ENCODE peak calls at places on chromosomes 13 and 19, in six cellular contexts. One of them, this sample, is unnamed.

GRCh38 chr13:33918199-33918932 is 100.4 kb downstream of the RFC3 start:
- DNase-seq in body of pancreas: no peak
- DNase-seq in adrenal gland: peak; percentile 89
- DNase-seq in left lung: no peak
- DNase-seq in cardiac muscle cell: peak; percentile 64
- DNase-seq in heart left ventricle: no peak
- DNase-seq in this sample: peak; percentile 85

GRCh38 chr13:114032121-114032799 is 58.4 kb upstream of the C13orf46 start:
- DNase-seq in adrenal gland: peak; percentile 64
- DNase-seq in body of pancreas: peak; percentile 48
- DNase-seq in heart left ventricle: no peak
- DNase-seq in left lung: no peak
- DNase-seq in cardiac muscle cell: no peak
- DNase-seq in this sample: peak; percentile 79

GRCh38 chr13:87122551-87122950 is 548.6 kb upstream of the SLITRK5 start:
- DNase-seq in body of pancreas: no peak
- DNase-seq in heart left ventricle: no peak
- DNase-seq in adrenal gland: no peak
- DNase-seq in left lung: no peak
- DNase-seq in cardiac muscle cell: no peak
- DNase-seq in this sample: peak; percentile 15

GRCh38 chr13:107817652-107818287 is 397.6 kb downstream of the LIG4 start:
- DNase-seq in cardiac muscle cell: no peak
- DNase-seq in heart left ventricle: no peak
- DNase-seq in adrenal gland: no peak
- DNase-seq in left lung: no peak
- DNase-seq in body of pancreas: no peak
- DNase-seq in this sample: no peak

GRCh38 chr13:40341086-40341471 is 325.4 kb downstream of the FOXO1 start:
- DNase-seq in left lung: no peak
- DNase-seq in cardiac muscle cell: no peak
- DNase-seq in heart left ventricle: no peak
- DNase-seq in body of pancreas: no peak
- DNase-seq in adrenal gland: no peak
- DNase-seq in this sample: peak; percentile 42

GRCh38 chr19:45439569-45440258 is 16.0 kb upstream of the ERCC1 start:
- DNase-seq in heart left ventricle: peak; percentile 89
- DNase-seq in adrenal gland: peak; percentile 89
- DNase-seq in body of pancreas: peak; percentile 79
- DNase-seq in cardiac muscle cell: peak; percentile 93
- DNase-seq in left lung: peak; percentile 95
- DNase-seq in this sample: peak; percentile 76

GRCh38 chr19:39448271-39448670 is 2.9 kb downstream of the SUPT5H start:
- DNase-seq in heart left ventricle: no peak
- DNase-seq in adrenal gland: no peak
- DNase-seq in body of pancreas: no peak
- DNase-seq in cardiac muscle cell: no peak
- DNase-seq in left lung: no peak
- DNase-seq in this sample: no peak

GRCh38 chr13:112580912-112581311 is 7.0 kb downstream of the TUBGCP3 start:
- DNase-seq in cardiac muscle cell: no peak
- DNase-seq in body of pancreas: no peak
- DNase-seq in heart left ventricle: no peak
- DNase-seq in adrenal gland: no peak
- DNase-seq in left lung: no peak
- DNase-seq in this sample: no peak

GRCh38 chr13:24038846-24039330 is 121.6 kb upstream of the SPATA13 start:
- DNase-seq in adrenal gland: no peak
- DNase-seq in heart left ventricle: no peak
- DNase-seq in body of pancreas: peak; percentile 42
- DNase-seq in left lung: no peak
- DNase-seq in cardiac muscle cell: no peak
- DNase-seq in this sample: peak; percentile 11

GRCh38 chr19:43503501-43504425 is 783 bp downstream of the PHLDB3 start:
- DNase-seq in left lung: peak; percentile 97
- DNase-seq in body of pancreas: peak; percentile 99
- DNase-seq in heart left ventricle: peak; percentile 97
- DNase-seq in cardiac muscle cell: peak; percentile 98
- DNase-seq in adrenal gland: peak; percentile 98
- DNase-seq in this sample: peak; percentile 82

GRCh38 chr19:43872547-43873336 is 45.6 kb downstream of the ZNF283 start:
- DNase-seq in heart left ventricle: no peak
- DNase-seq in adrenal gland: no peak
- DNase-seq in cardiac muscle cell: no peak
- DNase-seq in left lung: no peak
- DNase-seq in body of pancreas: no peak
- DNase-seq in this sample: peak; percentile 2

GRCh38 chr13:97337985-97338384 is 96.0 kb upstream of the RAP2A start:
- DNase-seq in cardiac muscle cell: no peak
- DNase-seq in body of pancreas: no peak
- DNase-seq in adrenal gland: no peak
- DNase-seq in left lung: no peak
- DNase-seq in heart left ventricle: no peak
- DNase-seq in this sample: no peak

DNA sequence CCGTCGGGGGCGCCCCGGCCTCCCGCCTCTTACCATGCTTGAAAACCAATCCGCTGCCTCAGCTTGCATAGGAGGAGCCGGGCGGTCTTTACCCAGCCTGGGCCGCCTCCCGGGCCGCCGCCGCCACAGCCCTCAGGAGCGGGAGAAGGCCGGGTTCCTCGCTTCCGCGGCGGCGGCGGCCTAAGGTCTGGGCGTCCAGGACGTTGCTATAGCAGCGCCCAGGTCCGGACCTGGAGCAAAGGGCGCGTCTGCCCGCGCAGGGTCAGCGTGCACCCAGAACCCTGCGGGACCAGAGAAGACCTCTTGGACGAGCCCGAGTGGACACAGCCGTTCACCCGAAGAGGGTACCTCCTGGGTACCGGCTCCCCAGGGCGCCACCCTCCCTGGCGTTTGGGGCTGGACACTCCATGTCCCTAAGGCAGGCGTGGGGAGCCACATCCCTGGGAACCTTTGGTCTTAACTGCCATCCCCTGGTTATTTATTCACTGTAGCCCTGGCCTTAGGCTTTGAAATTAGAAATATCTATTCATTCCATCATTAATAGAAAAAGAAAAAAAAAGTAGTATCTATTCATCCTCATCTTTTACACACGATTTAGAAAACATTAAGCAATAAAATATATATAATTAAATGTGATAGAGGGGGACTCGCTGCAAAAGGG is 2.4 kb downstream of the DZIP1 start:
- DNase-seq in heart left ventricle: peak; percentile 30
- DNase-seq in adrenal gland: peak; percentile 64
- DNase-seq in body of pancreas: peak; percentile 51
- DNase-seq in cardiac muscle cell: peak; percentile 32
- DNase-seq in left lung: peak; percentile 86
- DNase-seq in this sample: peak; percentile 33
- H3K4me3 ChIP-seq in heart left ventricle: peak overlapping the region; percentile 62
- H3K4me3 ChIP-seq in adrenal gland: peak overlapping the region; percentile 51
- H3K4me3 ChIP-seq in body of pancreas: no peak overlapping the region
- H3K4me3 ChIP-seq in cardiac muscle cell: peak overlapping the region; percentile 7
- H3K4me3 ChIP-seq in left lung: peak overlapping the region; percentile 28
- H3K4me3 ChIP-seq in this sample: peak overlapping the region; percentile 76

DNA sequence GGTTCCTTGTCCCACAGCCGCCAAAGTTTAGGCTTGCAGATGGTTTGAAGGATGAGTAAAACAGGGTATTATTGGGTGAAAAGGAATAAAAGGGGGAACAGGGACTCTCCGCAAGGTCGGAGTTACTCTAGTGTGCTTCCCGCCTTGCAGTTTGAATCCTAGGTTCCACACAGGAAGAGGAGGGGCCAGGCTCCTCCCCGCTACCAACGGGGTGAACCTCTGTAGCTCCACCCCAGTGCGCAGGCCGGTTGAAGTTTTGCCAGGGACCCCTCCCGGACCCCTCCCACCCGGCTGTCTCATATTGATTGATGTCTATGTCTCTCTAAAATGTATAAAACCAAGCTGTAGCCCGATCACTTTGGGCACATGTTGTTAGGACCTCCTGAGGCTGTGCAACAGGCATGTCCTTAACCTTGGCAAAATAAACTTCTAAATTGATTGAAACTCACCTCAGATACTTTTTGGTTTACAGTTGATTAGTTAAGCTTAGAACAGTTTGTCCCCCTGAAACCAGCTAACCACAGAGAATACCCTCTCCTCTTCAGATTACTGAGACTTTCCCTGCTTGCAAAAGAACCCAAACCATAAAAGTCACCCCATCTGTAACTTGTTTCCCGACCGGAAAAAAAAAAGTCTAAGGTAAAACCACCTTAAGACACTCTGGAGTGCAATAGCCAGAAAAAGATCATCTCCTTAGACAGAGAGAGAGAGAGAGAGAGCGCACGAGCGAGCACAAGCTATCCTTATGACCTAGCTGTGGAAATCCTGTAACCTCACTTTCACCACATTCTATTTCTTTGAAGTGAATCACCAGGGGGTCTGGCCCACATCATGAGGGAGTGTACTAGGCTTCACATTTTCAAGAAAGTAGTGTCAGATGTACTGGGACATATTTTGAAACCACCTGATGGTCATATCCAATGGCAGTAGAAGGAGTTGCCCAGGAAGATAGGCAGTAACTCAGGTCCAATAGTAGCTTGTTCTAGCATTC is 11.3 kb upstream of the GTF2F2 start:
- DNase-seq in left lung: no peak
- DNase-seq in heart left ventricle: no peak
- DNase-seq in body of pancreas: no peak
- DNase-seq in cardiac muscle cell: no peak
- DNase-seq in adrenal gland: no peak
- DNase-seq in this sample: no peak
- H3K4me3 ChIP-seq in left lung: no peak overlapping the region
- H3K4me3 ChIP-seq in heart left ventricle: no peak overlapping the region
- H3K4me3 ChIP-seq in body of pancreas: no peak overlapping the region
- H3K4me3 ChIP-seq in cardiac muscle cell: no peak overlapping the region
- H3K4me3 ChIP-seq in adrenal gland: no peak overlapping the region
- H3K4me3 ChIP-seq in this sample: no peak overlapping the region

GRCh38 chr13:36673352-36673751 is 468 bp upstream of the SERTM1 start:
- DNase-seq in body of pancreas: no peak
- DNase-seq in cardiac muscle cell: no peak
- DNase-seq in adrenal gland: no peak
- DNase-seq in left lung: peak; percentile 59
- DNase-seq in heart left ventricle: no peak
- DNase-seq in this sample: no peak

GRCh38 chr13:36674337-36675212 is 755 bp downstream of the SERTM1 start:
- DNase-seq in left lung: peak; percentile 52
- DNase-seq in adrenal gland: no peak
- DNase-seq in cardiac muscle cell: no peak
- DNase-seq in heart left ventricle: no peak
- DNase-seq in body of pancreas: no peak
- DNase-seq in this sample: no peak

GRCh38 chr13:36675213-36675536 is 1.4 kb downstream of the SERTM1 start:
- DNase-seq in cardiac muscle cell: no peak
- DNase-seq in left lung: no peak
- DNase-seq in adrenal gland: no peak
- DNase-seq in heart left ventricle: no peak
- DNase-seq in body of pancreas: no peak
- DNase-seq in this sample: no peak

GRCh38 chr13:36673838-36674326 is at the start of gene SERTM1:
- DNase-seq in heart left ventricle: no peak
- DNase-seq in left lung: peak; percentile 79
- DNase-seq in adrenal gland: peak; percentile 62
- DNase-seq in body of pancreas: no peak
- DNase-seq in cardiac muscle cell: peak; percentile 82
- DNase-seq in this sample: peak; percentile 16
- H3K4me3 ChIP-seq in heart left ventricle: peak within 1 kb of the TSS; percentile 45
- H3K4me3 ChIP-seq in left lung: peak within 1 kb of the TSS; percentile 26
- H3K4me3 ChIP-seq in adrenal gland: peak within 1 kb of the TSS; percentile 32
- H3K4me3 ChIP-seq in body of pancreas: no peak within 1 kb of the TSS
- H3K4me3 ChIP-seq in cardiac muscle cell: peak within 1 kb of the TSS; percentile 33
- H3K4me3 ChIP-seq in this sample: peak within 1 kb of the TSS; percentile 38

GRCh38 chr13:29519921-29520320 is 75.6 kb downstream of the SLC7A1 start:
- DNase-seq in cardiac muscle cell: no peak
- DNase-seq in body of pancreas: no peak
- DNase-seq in heart left ventricle: no peak
- DNase-seq in adrenal gland: no peak
- DNase-seq in left lung: no peak
- DNase-seq in this sample: no peak

GRCh38 chr13:29523199-29523931 is 72.1 kb downstream of the SLC7A1 start:
- DNase-seq in heart left ventricle: peak; percentile 40
- DNase-seq in adrenal gland: no peak
- DNase-seq in left lung: no peak
- DNase-seq in body of pancreas: no peak
- DNase-seq in cardiac muscle cell: no peak
- DNase-seq in this sample: peak; percentile 96

GRCh38 chr13:29522044-29522685 is 73.3 kb downstream of the SLC7A1 start:
- DNase-seq in cardiac muscle cell: no peak
- DNase-seq in left lung: no peak
- DNase-seq in adrenal gland: no peak
- DNase-seq in heart left ventricle: no peak
- DNase-seq in body of pancreas: no peak
- DNase-seq in this sample: peak; percentile 100

GRCh38 chr13:29520671-29521070 is 74.8 kb downstream of the SLC7A1 start:
- DNase-seq in body of pancreas: no peak
- DNase-seq in heart left ventricle: no peak
- DNase-seq in adrenal gland: no peak
- DNase-seq in cardiac muscle cell: no peak
- DNase-seq in left lung: no peak
- DNase-seq in this sample: peak; percentile 92

GRCh38 chr13:29521336-29521735 is 74.2 kb downstream of the SLC7A1 start:
- DNase-seq in cardiac muscle cell: no peak
- DNase-seq in adrenal gland: no peak
- DNase-seq in left lung: no peak
- DNase-seq in body of pancreas: no peak
- DNase-seq in heart left ventricle: no peak
- DNase-seq in this sample: no peak
- H3K4me3 ChIP-seq in cardiac muscle cell: no peak overlapping the region
- H3K4me3 ChIP-seq in adrenal gland: no peak overlapping the region
- H3K4me3 ChIP-seq in left lung: no peak overlapping the region
- H3K4me3 ChIP-seq in body of pancreas: no peak overlapping the region
- H3K4me3 ChIP-seq in heart left ventricle: no peak overlapping the region
- H3K4me3 ChIP-seq in this sample: no peak overlapping the region

DNA sequence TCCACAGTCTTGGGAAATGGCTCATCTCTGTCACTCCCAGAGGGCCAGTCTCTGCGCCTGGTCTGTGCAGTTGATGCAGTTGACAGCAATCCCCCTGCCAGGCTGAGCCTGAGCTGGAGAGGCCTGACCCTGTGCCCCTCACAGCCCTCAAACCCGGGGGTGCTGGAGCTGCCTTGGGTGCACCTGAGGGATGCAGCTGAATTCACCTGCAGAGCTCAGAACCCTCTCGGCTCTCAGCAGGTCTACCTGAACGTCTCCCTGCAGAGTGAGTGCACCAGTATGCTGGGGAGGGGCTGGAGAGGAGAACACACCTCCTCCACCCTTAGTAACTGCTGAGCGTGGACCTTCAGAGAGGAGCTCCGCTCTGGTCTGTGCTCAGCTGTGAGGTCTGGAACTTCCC is 2.3 kb downstream of the SIGLEC9 start:
- DNase-seq in adrenal gland: no peak
- DNase-seq in left lung: no peak
- DNase-seq in heart left ventricle: no peak
- DNase-seq in body of pancreas: no peak
- DNase-seq in cardiac muscle cell: no peak
- DNase-seq in this sample: no peak
- H3K4me3 ChIP-seq in adrenal gland: peak overlapping the region; percentile 44
- H3K4me3 ChIP-seq in left lung: peak overlapping the region; percentile 52
- H3K4me3 ChIP-seq in heart left ventricle: no peak overlapping the region
- H3K4me3 ChIP-seq in body of pancreas: no peak overlapping the region
- H3K4me3 ChIP-seq in cardiac muscle cell: no peak overlapping the region
- H3K4me3 ChIP-seq in this sample: no peak overlapping the region

GRCh38 chr19:21699197-21699596 is 68.2 kb downstream of the ZNF100 start:
- DNase-seq in left lung: no peak
- DNase-seq in body of pancreas: no peak
- DNase-seq in cardiac muscle cell: no peak
- DNase-seq in adrenal gland: no peak
- DNase-seq in heart left ventricle: no peak
- DNase-seq in this sample: no peak
- H3K4me3 ChIP-seq in left lung: no peak overlapping the region
- H3K4me3 ChIP-seq in body of pancreas: no peak overlapping the region
- H3K4me3 ChIP-seq in cardiac muscle cell: no peak overlapping the region
- H3K4me3 ChIP-seq in adrenal gland: no peak overlapping the region
- H3K4me3 ChIP-seq in heart left ventricle: no peak overlapping the region
- H3K4me3 ChIP-seq in this sample: no peak overlapping the region

This sample was measured in fibroblast of the aortic adventitia.